ENCODE peak calls at places on chromosome 1, in ten cellular contexts. V is neuronal stem cell; O is CD4-positive, CD25-positive, alpha-beta regulatory T cell; S is mesendoderm; T is upper lobe of right lung; U is Caco-2; A is breast epithelium; Z is body of pancreas; Q is HCT116; G is BE2C. C is an unnamed sample.
A peak's percentile ranks its signal among the peaks of the same experiment; 100 is the strongest.

GRCh38 chr1:230277201-230277771 is 148.8 kb downstream of the PGBD5 start:
- DNase-seq in S (peak; percentile 91), G (no peak), V (peak; percentile 91), T (peak; percentile 36), U (peak; percentile 19), A (peak; percentile 35), Z (no peak), Q (no peak), O (no peak), C (no peak)

GRCh38 chr1:39694026-39694425 is 2.8 kb upstream of the HPCAL4 start:
- DNase-seq in T (no peak), V (no peak), Q (no peak), U (no peak), A (no peak), S (no peak), G (no peak), Z (no peak), O (no peak), C (no peak)

GRCh38 chr1:102588536-102588935 is 519.8 kb downstream of the COL11A1 start:
- DNase-seq in G (peak; percentile 27), Q (no peak), Z (no peak), A (no peak), T (no peak), V (no peak), U (no peak), O (no peak), S (no peak), C (no peak)

GRCh38 chr1:150022357-150022756 is 11.8 kb upstream of the OTUD7B start:
- DNase-seq in T (no peak), Q (no peak), A (no peak), V (no peak), G (no peak), U (peak; percentile 46), O (no peak), Z (peak; percentile 28), S (peak; percentile 85), C (no peak)

GRCh38 chr1:151047591-151047924 is at the start of gene C1orf56:
- DNase-seq in O (peak; percentile 50), S (peak; percentile 82), V (peak; percentile 62), T (peak; percentile 84), Z (peak; percentile 65), U (peak; percentile 80), G (peak; percentile 83), A (peak; percentile 60), Q (no peak), C (peak; percentile 70)

GRCh38 chr1:203828002-203828401 is 32.6 kb downstream of the ZBED6 start:
- DNase-seq in T (no peak), A (no peak), O (no peak), S (no peak), V (no peak), G (no peak), Q (no peak), Z (no peak), U (no peak), C (no peak)

GRCh38 chr1:9253706-9254105 is 19.1 kb downstream of the H6PD start:
- DNase-seq in V (no peak), S (peak; percentile 37), Z (no peak), G (no peak), Q (no peak), T (no peak), U (no peak), O (no peak), A (no peak), C (no peak)

GRCh38 chr1:185348995-185349394 is 32.0 kb upstream of the IVNS1ABP start:
- DNase-seq in Q (no peak), S (no peak), O (no peak), Z (no peak), G (no peak), T (no peak), A (no peak), V (no peak), U (no peak), C (no peak)

GRCh38 chr1:235932090-235932510 is 65.4 kb upstream of the LYST start:
- DNase-seq in Q (no peak), Z (no peak), V (no peak), G (no peak), A (no peak), S (no peak), U (no peak), T (peak; percentile 73), O (no peak), C (no peak)

GRCh38 chr1:212656730-212657129 is 42.9 kb downstream of the BATF3 start:
- DNase-seq in A (no peak), Q (no peak), O (no peak), G (no peak), U (no peak), S (no peak), T (no peak), V (no peak), Z (no peak), C (peak; percentile 39)

GRCh38 chr1:212035835-212036605 is 472 bp downstream of the DTL start:
- DNase-seq in V (no peak), U (no peak), Q (no peak), G (no peak), O (peak; percentile 15), T (no peak), S (no peak), Z (no peak), A (no peak), C (no peak)

GRCh38 chr1:36781098-36781497 is 253.2 kb downstream of the GRIK3 start:
- DNase-seq in Z (no peak), V (no peak), T (no peak), U (no peak), A (no peak), G (no peak), O (no peak), Q (no peak), S (no peak), C (no peak)

GRCh38 chr1:209434066-209434465 is 149.4 kb upstream of the CAMK1G start:
- DNase-seq in Q (no peak), V (no peak), O (no peak), S (peak; percentile 37), T (no peak), A (no peak), G (no peak), U (no peak), Z (no peak), C (no peak)

GRCh38 chr1:156738407-156738806 is 2.5 kb downstream of the MRPL24 start:
- DNase-seq in S (no peak), T (no peak), A (no peak), U (no peak), O (no peak), G (no peak), Q (no peak), V (no peak), Z (no peak), C (no peak)

GRCh38 chr1:229238231-229238630 is 32.7 kb upstream of the RAB4A start:
- DNase-seq in G (no peak), V (no peak), S (no peak), T (no peak), U (no peak), Z (no peak), A (no peak), Q (no peak), O (no peak), C (no peak)

GRCh38 chr1:243849089-243850012 is 692 bp downstream of the AKT3 start:
- DNase-seq in O (peak; percentile 59), G (peak; percentile 77), V (peak; percentile 46), S (peak; percentile 85), A (no peak), Z (peak; percentile 42), Q (no peak), T (peak; percentile 72), U (no peak), C (peak; percentile 65)

DNA sequence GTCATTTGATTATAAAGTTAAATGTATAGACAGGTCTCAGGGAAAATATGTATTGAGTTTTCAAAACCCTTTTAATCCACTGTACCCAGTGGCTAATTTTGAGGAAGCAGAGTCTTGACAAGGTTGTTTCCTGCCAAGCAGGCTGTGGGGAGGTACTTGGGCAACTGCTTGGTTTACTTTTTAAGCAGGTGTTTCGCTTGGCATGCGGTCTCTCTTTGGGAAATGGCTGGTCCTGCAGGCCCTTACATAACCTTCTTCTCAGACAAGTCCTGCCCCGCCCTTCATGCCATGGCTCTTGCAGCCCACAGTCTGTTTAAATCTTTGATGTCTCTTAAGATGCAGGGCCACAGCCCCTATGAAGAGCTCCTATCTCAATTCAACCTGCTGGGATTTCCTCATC is 36.0 kb upstream of the ABCD3 start:
- DNase-seq in T (peak; percentile 79), O (no peak), U (peak; percentile 53), A (peak; percentile 61), V (no peak), S (no peak), Q (no peak), Z (peak; percentile 93), G (no peak), C (no peak)
- H3K27me3 ChIP-seq in T (no peaks in the 10 kb centered on the region), O (peaks cover 17% of the 10 kb centered on the region), U (no peaks in the 10 kb centered on the region), A (no peaks in the 10 kb centered on the region), V (peaks cover 7% of the 10 kb centered on the region), S (no peaks in the 10 kb centered on the region), Q (no peaks in the 10 kb centered on the region), Z (no peaks in the 10 kb centered on the region), G (no peaks in the 10 kb centered on the region), C (no peaks in the 10 kb centered on the region)

GRCh38 chr1:117735045-117735992 is 129.5 kb downstream of the TENT5C start:
- DNase-seq in A (no peak), O (peak; percentile 40), V (no peak), T (no peak), Z (peak; percentile 58), Q (no peak), U (no peak), S (peak; percentile 45), G (no peak), C (peak; percentile 68)
- H3K4me3 ChIP-seq in A (peak overlapping the region; percentile 17), O (peak overlapping the region; percentile 87), V (no peak overlapping the region), T (peak overlapping the region; percentile 30), Z (no peak overlapping the region), Q (peak overlapping the region; percentile 8), U (no peak overlapping the region), S (no peak overlapping the region), G (no peak overlapping the region), C (peak overlapping the region; percentile 19)

DNA sequence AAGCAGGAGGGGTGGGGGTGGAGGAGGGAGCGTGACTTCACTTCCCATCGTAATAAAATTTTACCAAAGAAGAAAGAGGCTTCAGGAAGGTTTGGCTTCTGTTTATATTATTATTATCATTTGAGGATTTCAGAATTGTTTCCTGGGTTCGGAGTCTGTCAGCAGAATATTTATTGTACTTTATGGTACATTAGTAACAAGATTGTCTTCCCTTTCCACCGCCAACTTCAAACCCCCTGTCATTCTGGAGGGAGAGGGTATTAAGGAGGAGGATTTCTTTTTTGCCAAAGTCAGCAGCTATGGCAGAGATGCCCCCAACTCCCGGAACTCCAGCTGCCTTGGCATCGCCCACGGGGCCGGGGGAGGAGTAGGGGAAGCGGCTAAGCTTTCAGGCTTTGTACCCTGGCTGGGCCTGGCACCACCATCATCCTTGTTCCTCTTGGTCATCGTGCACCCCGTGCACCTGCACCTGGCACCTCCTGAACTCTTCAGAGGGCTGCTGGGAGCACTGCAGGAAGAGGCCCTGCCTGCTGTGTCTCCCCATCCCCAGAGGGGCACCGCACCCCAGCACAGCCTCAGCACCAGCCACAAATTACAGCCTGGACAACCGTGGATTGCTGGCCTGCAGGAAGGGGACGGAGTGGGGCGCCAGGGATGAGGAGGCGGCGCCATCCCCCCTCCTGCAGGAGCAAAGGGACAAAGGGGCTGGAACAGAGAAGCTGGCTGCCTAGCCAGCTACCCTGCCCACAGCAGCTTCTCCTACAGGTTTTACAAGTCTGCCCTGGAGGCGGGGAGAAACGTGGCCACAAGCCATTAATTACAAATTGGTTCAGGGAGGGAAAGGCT is 24.0 kb upstream of the PAX7 start:
- DNase-seq in V (no peak), A (no peak), O (no peak), G (no peak), Q (no peak), Z (no peak), T (no peak), S (no peak), U (no peak), C (no peak)
- H3K27me3 ChIP-seq in V (peaks cover 12% of the 10 kb centered on the region), A (no peaks in the 10 kb centered on the region), O (no peaks in the 10 kb centered on the region), G (no peaks in the 10 kb centered on the region), Q (no peaks in the 10 kb centered on the region), Z (no peaks in the 10 kb centered on the region), T (peaks cover 17% of the 10 kb centered on the region), S (no peaks in the 10 kb centered on the region), U (no peaks in the 10 kb centered on the region), C (peaks cover 21% of the 10 kb centered on the region)

GRCh38 chr1:8226747-8227146 is 91.2 kb upstream of the SLC45A1 start:
- DNase-seq in G (no peak), A (no peak), O (no peak), V (no peak), U (no peak), Q (no peak), Z (no peak), S (peak; percentile 55), T (no peak), C (no peak)
- H3K4me3 ChIP-seq in G (no peak overlapping the region), A (no peak overlapping the region), O (no peak overlapping the region), V (no peak overlapping the region), U (no peak overlapping the region), Q (no peak overlapping the region), Z (no peak overlapping the region), S (no peak overlapping the region), T (no peak overlapping the region), C (no peak overlapping the region)